ENCODE peak calls at places on chromosomes 13 and 19, in four cellular contexts. E is neural crest cell, X is endodermal cell, R is tibial nerve. I is an unnamed sample.

GRCh38 chr19:2428027-2428690 is 773 bp upstream of the TIMM13 start:
- DNase-seq in E (no peak), X (peak; percentile 82), R (no peak), I (peak; percentile 34)

GRCh38 chr19:40266111-40266510 is 19.0 kb downstream of the AKT2 start:
- DNase-seq in E (no peak), X (no peak), R (no peak), I (no peak)

GRCh38 chr13:46893820-46894533 is 2.9 kb downstream of the HTR2A start:
- DNase-seq in E (peak; percentile 69), X (peak; percentile 91), R (peak; percentile 37), I (peak; percentile 79)

GRCh38 chr19:41554902-41555301 is 21.1 kb upstream of the CEACAM21 start:
- DNase-seq in E (no peak), X (no peak), R (no peak), I (no peak)

GRCh38 chr19:43683905-43684304 is 13.9 kb upstream of the PLAUR start:
- DNase-seq in E (no peak), X (no peak), R (no peak), I (no peak)

GRCh38 chr19:38900816-38901215 is 1.0 kb downstream of the NFKBIB start:
- DNase-seq in E (no peak), X (no peak), R (no peak), I (no peak)

GRCh38 chr13:51997641-51998330 is 13.5 kb downstream of the ATP7B start:
- DNase-seq in E (no peak), X (peak; percentile 93), R (no peak), I (no peak)

GRCh38 chr19:44741258-44741731 is 7.2 kb upstream of the BCL3 start:
- DNase-seq in E (no peak), X (no peak), R (no peak), I (no peak)

GRCh38 chr13:73810647-73811046 is 323.6 kb downstream of the KLF12 start:
- DNase-seq in E (no peak), X (no peak), R (no peak), I (no peak)

GRCh38 chr13:50941146-50941545 is 31.6 kb downstream of the RNASEH2B start:
- DNase-seq in E (no peak), X (no peak), R (no peak), I (no peak)

GRCh38 chr19:3450796-3451411 is 29.4 kb downstream of the SMIM24 start:
- DNase-seq in E (no peak), X (no peak), R (no peak), I (no peak)

GRCh38 chr19:17418710-17419109 is 1.1 kb upstream of the MVB12A start:
- DNase-seq in E (no peak), X (no peak), R (no peak), I (no peak)

GRCh38 chr19:1645299-1645698 is 7.1 kb downstream of the TCF3 start:
- DNase-seq in E (no peak), X (no peak), R (no peak), I (no peak)

GRCh38 chr19:16382775-16383543 is 58.3 kb downstream of the KLF2 start:
- DNase-seq in E (peak; percentile 67), X (peak; percentile 95), R (peak; percentile 82), I (peak; percentile 85)

GRCh38 chr19:42433503-42434260 is 6.5 kb upstream of the LIPE start:
- DNase-seq in E (peak; percentile 82), X (peak; percentile 93), R (peak; percentile 80), I (peak; percentile 76)

GRCh38 chr13:32150239-32150638 is 118.7 kb downstream of the FRY start:
- DNase-seq in E (no peak), X (no peak), R (no peak), I (no peak)

GRCh38 chr13:41177616-41178015 is 16.8 kb downstream of the KBTBD7 start:
- DNase-seq in E (no peak), X (no peak), R (no peak), I (no peak)

GRCh38 chr19:54209058-54209747 is 8.5 kb downstream of the RPS9 start:
- DNase-seq in E (no peak), X (peak; percentile 86), R (no peak), I (no peak)

GRCh38 chr13:40271931-40272775 is 394.3 kb downstream of the FOXO1 start:
- DNase-seq in E (no peak), X (peak; percentile 57), R (peak; percentile 80), I (no peak)

GRCh38 chr19:13492128-13492527 is 14.2 kb downstream of the CACNA1A start:
- DNase-seq in E (no peak), X (peak; percentile 50), R (no peak), I (no peak)

DNA sequence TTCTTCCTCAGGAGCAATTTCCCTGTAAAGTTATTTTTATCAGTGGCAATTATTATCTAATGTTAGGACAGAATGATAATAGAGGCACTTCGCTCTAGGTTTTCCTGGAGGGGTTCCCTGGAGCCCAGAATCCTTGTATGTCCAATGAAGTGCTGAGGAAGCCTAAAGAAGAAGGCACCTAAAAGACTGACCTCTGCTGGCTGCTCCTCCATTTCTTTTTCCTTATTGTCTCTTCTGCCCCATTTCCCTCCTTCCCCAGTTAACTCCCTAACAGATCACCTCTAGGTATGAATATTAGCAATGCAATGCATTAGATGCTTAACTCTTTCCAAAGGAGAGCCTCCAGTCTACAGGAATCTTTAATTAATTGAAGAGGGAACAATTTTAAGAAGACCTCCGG is 985.4 kb downstream of the DIAPH3 start:
- DNase-seq in E (no peak), X (peak; percentile 51), R (no peak), I (no peak)
- TF ChIP-seq CTCF in E (no peak), X (peak; percentile 74), R (peak; percentile 8), I (no peak)

GRCh38 chr19:45902651-45903625 is 525 bp upstream of the MYPOP start:
- DNase-seq in E (peak; percentile 99), X (peak; percentile 100), R (peak; percentile 91), I (peak; percentile 100)
- TF ChIP-seq CTCF in E (no peak), X (no peak), R (no peak), I (no peak)

GRCh38 chr13:65971541-65971940 is 1258.6 kb downstream of the PCDH9 start:
- DNase-seq in E (no peak), X (peak; percentile 69), R (no peak), I (no peak)

GRCh38 chr13:65964672-65965071 is 1265.5 kb downstream of the PCDH9 start:
- DNase-seq in E (no peak), X (no peak), R (no peak), I (no peak)

GRCh38 chr13:65965496-65965895 is 1264.6 kb downstream of the PCDH9 start:
- DNase-seq in E (no peak), X (no peak), R (no peak), I (no peak)

GRCh38 chr13:65966991-65967451 is 1263.1 kb downstream of the PCDH9 start:
- DNase-seq in E (no peak), X (peak; percentile 66), R (no peak), I (no peak)
- TF ChIP-seq CTCF in E (peak; percentile 56), X (peak; percentile 88), R (no peak), I (peak; percentile 46)

GRCh38 chr13:27170521-27171243 is 929 bp downstream of the USP12 start:
- DNase-seq in E (peak; percentile 71), X (peak; percentile 85), R (no peak), I (peak; percentile 80)
- TF ChIP-seq CTCF in E (no peak), X (no peak), R (no peak), I (no peak)

GRCh38 chr13:93007928-93008327 is 218.7 kb upstream of the GPC6 start:
- DNase-seq in E (no peak), X (no peak), R (no peak), I (no peak)

GRCh38 chr13:93002071-93002470 is 224.5 kb upstream of the GPC6 start:
- DNase-seq in E (no peak), X (no peak), R (no peak), I (no peak)

GRCh38 chr13:93003531-93003930 is 223.1 kb upstream of the GPC6 start:
- DNase-seq in E (no peak), X (no peak), R (no peak), I (no peak)

GRCh38 chr13:93004919-93005318 is 221.7 kb upstream of the GPC6 start:
- DNase-seq in E (no peak), X (peak; percentile 59), R (no peak), I (no peak)
- TF ChIP-seq CTCF in E (peak; percentile 21), X (peak; percentile 58), R (no peak), I (no peak)

GRCh38 chr19:37362733-37363132 is 8.2 kb upstream of the ZNF527 start:
- DNase-seq in E (no peak), X (peak; percentile 85), R (no peak), I (no peak)
- TF ChIP-seq CTCF in E (peak; percentile 15), X (peak; percentile 70), R (no peak), I (no peak)

GRCh38 chr19:10820173-10820572 is 15.8 kb downstream of the TMED1 start:
- DNase-seq in E (no peak), X (peak; percentile 63), R (no peak), I (no peak)
- TF ChIP-seq CTCF in E (peak; percentile 40), X (peak; percentile 68), R (no peak), I (no peak)

DNA sequence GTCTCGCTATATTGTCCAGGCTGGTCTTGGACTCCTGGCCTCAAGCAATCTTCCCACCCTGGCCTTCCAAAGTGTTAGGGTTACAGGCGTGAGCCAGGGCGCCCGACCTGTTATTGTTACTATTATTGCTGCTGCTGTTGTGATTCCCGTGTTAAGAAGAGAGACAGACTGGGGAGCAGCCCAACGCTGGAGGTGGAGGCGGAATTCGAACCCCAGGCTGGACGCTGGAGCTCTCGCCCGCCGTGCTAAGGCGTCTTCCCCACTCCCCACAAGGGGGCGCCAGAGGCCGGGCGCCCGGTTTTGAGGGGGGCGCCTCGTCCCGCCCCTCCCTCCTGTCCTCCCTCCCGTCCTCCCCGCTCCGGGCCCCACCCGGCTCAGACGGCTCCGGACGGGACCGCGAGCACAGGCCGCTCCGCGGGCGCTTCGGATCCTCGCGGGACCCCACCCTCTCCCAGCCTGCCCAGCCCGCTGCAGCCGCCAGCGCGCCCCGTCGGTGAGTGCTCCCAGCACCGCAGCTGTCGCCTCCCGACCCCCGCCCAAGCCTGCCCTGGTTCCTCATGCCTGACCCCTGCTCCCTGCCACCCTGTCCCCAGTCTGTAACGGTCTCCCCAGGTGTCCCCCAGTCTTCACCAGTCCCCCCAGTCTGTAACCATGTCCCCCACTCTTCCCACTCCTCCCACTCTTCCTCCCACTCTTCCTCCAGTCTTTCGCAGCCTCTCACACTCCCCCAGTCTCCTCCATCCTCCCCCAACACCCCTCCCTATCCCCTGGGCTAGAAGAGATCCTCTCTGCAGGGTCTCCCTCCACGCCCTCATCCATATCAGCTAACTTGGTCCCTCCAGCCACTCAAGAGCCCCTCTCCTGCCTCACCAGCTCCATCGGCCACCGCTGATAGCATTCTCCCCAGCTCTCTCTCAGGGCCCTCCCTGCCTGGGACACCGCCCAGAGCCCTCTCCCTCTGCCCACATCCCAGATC is at the start of gene EHD2:
- DNase-seq in E (peak; percentile 32), X (peak; percentile 82), R (peak; percentile 58), I (peak; percentile 68)
- TF ChIP-seq CTCF in E (peak; percentile 90), X (peak; percentile 99), R (peak; percentile 98), I (peak; percentile 99)

DNA sequence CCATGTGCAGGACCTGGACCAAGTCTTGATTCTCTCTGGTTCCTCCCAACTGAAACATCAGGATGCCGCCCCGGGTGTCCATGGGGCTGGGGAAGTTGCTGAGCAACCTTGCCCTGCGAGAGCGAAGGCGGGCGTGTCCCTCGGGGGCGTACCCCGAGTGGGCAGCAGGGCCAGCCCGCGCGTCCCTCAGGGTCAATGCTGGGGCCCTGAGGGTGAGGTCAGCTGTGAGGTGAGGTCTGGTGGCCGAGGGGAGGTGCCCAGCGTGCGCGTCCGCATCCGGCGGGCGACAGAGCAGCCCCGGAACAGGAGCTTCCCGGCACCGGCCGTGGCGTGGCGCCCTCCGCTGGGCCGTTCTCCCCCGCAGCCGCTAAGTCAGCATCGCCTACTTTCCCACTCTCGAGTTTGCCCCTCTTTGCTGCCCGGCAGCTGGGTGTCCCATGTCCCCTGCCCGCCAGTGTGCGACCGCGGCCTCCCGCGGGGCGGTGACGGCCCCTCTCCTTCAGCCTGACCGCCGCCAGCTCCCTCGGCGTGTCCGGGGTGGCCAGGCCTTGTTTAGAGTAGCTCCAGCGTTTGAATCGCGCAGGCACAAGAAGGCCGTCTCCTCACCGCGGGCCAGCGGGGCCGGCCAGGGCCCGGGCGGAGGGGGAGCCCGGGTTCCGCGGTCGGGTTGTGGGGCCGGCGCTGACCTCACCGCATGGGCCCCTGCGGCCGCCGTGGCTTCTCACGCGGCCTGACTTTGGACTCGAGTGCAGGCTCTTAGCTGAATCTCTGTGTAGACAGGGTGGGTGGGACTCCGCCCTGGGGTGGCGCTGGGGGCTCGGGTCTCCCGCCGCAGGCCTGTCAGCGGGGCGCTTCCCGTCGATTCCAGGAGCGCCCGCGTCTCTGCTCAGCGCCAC is 33.0 kb downstream of the GJA3 start:
- DNase-seq in E (peak; percentile 63), X (peak; percentile 87), R (no peak), I (peak; percentile 51)
- TF ChIP-seq CTCF in E (peak; percentile 62), X (peak; percentile 67), R (peak; percentile 64), I (no peak)

I was measured in endothelial cell.